ENCODE peak calls at places on chromosomes 12 and 14, in four cellular contexts. H, B, U and X are unnamed samples.

GRCh38 chr12:103677341-103677740 is 90.3 kb downstream of the STAB2 start:
- DNase-seq in H (no peak), B (no peak), U (no peak), X (no peak)

GRCh38 chr12:102468261-102468940 is 12.0 kb downstream of the IGF1 start:
- DNase-seq in H (peak), U (no peak), B (no peak), X (no peak)

GRCh38 chr12:96414637-96415036 is 14.4 kb upstream of the CDK17 start:
- DNase-seq in U (no peak), B (no peak), H (no peak), X (no peak)

GRCh38 chr12:103771466-103771865 is 69.6 kb downstream of the NT5DC3 start:
- DNase-seq in H (peak), B (peak), U (no peak), X (peak)

GRCh38 chr12:109098671-109099070 is 1.3 kb downstream of the UNG start:
- DNase-seq in B (no peak), H (no peak), U (no peak), X (peak)

GRCh38 chr12:124829008-124829707 is 34.5 kb downstream of the SCARB1 start:
- DNase-seq in H (peak), B (no peak), U (no peak), X (peak)

GRCh38 chr12:126506426-126507182 is 1441.4 kb downstream of the AACS start:
- DNase-seq in H (peak), U (no peak), B (no peak), X (peak)

GRCh38 chr14:25090716-25091454 is 40.9 kb upstream of the STXBP6 start:
- DNase-seq in B (no peak), H (peak), U (no peak), X (no peak)

GRCh38 chr14:75554482-75554881 is 23.9 kb upstream of the FLVCR2 start:
- DNase-seq in B (no peak), U (no peak), H (no peak), X (peak)

GRCh38 chr12:71164877-71165197 is 7.0 kb upstream of the TSPAN8 start:
- DNase-seq in H (peak), B (no peak), U (no peak), X (peak)

GRCh38 chr14:34450958-34451357 is 11.1 kb downstream of the SPTSSA start:
- DNase-seq in H (no peak), U (no peak), B (no peak), X (no peak)

GRCh38 chr12:106068296-106068695 is 70.5 kb downstream of the NUAK1 start:
- DNase-seq in U (no peak), H (no peak), B (no peak), X (no peak)

GRCh38 chr14:92846162-92846897 is 52.2 kb downstream of the GOLGA5 start:
- DNase-seq in U (no peak), H (peak), B (no peak), X (peak)

GRCh38 chr14:93654599-93654998 is 133.7 kb downstream of the PRIMA1 start:
- DNase-seq in B (no peak), U (no peak), H (no peak), X (no peak)

GRCh38 chr14:91288876-91289275 is 44.4 kb upstream of the GPR68 start:
- DNase-seq in H (no peak), B (no peak), U (no peak), X (no peak)

GRCh38 chr14:68655021-68655811 is 137.7 kb downstream of the ZFP36L1 start:
- DNase-seq in H (peak), B (no peak), U (no peak), X (no peak)

GRCh38 chr12:104702565-104703139 is 245.9 kb downstream of the CHST11 start:
- DNase-seq in B (no peak), U (peak), H (peak), X (no peak)

GRCh38 chr14:63677891-63678379 is 36.3 kb upstream of the WDR89 start:
- DNase-seq in B (no peak), H (peak), U (no peak), X (no peak)

GRCh38 chr14:66165337-66165736 is 320.8 kb upstream of the CCDC196 start:
- DNase-seq in U (no peak), H (no peak), B (no peak), X (no peak)

GRCh38 chr12:111766608-111767361 is at the start of gene ALDH2:
- DNase-seq in U (peak), B (peak), H (peak), X (no peak)

GRCh38 chr14:68047910-68048309 is 228.3 kb downstream of the RAD51B start:
- DNase-seq in U (no peak), B (no peak), H (peak), X (no peak)

GRCh38 chr12:107736914-107737313 is 24.0 kb downstream of the PRDM4 start:
- DNase-seq in H (no peak), U (no peak), B (no peak), X (no peak)

GRCh38 chr14:73741386-73741875 is 27.2 kb upstream of the PNMA1 start:
- DNase-seq in H (peak), B (no peak), U (peak), X (peak)

GRCh38 chr12:105995986-105996385 is 142.8 kb downstream of the NUAK1 start:
- DNase-seq in U (no peak), B (no peak), H (peak), X (no peak)

GRCh38 chr12:107447336-107447735 is 238.3 kb upstream of the PWP1 start:
- DNase-seq in B (no peak), H (no peak), U (no peak), X (no peak)

GRCh38 chr14:100523536-100524025 is 63.6 kb downstream of the BEGAIN start:
- DNase-seq in H (no peak), B (no peak), U (peak), X (no peak)

GRCh38 chr14:89507926-89508460 is 91.0 kb upstream of the FOXN3 start:
- DNase-seq in U (no peak), B (no peak), H (peak), X (peak)

GRCh38 chr14:55336161-55336560 is 64.9 kb downstream of the FBXO34 start:
- DNase-seq in H (peak), B (no peak), U (no peak), X (peak)

GRCh38 chr14:99425272-99425681 is 55.4 kb downstream of the SETD3 start:
- DNase-seq in U (no peak), H (no peak), B (no peak), X (no peak)

GRCh38 chr12:77681726-77682125 is 149.0 kb upstream of the NAV3 start:
- DNase-seq in H (no peak), B (no peak), U (no peak), X (no peak)

GRCh38 chr12:44574586-44574985 is 301.5 kb downstream of the NELL2 start:
- DNase-seq in H (peak), B (no peak), U (no peak), X (no peak)

GRCh38 chr14:92785601-92786426 is 8.3 kb upstream of the GOLGA5 start:
- DNase-seq in B (no peak), H (peak), U (peak), X (peak)

GRCh38 chr12:132270969-132271754 is 58.2 kb downstream of the GALNT9 start:
- DNase-seq in U (no peak), H (no peak), B (no peak), X (no peak)

GRCh38 chr12:102174761-102175160 is 22.9 kb downstream of the PMCH start:
- DNase-seq in B (no peak), U (no peak), H (no peak), X (no peak)

GRCh38 chr12:14843425-14843887 is at the start of gene ART4:
- DNase-seq in B (no peak), H (no peak), U (peak), X (no peak)

GRCh38 chr12:132466241-132467188 is 23.4 kb upstream of the FBRSL1 start:
- DNase-seq in B (no peak), U (no peak), H (no peak), X (peak)

GRCh38 chr12:30794591-30795409 is 40.0 kb upstream of the CAPRIN2 start:
- DNase-seq in H (peak), B (no peak), U (no peak), X (peak)

GRCh38 chr12:4302881-4303280 is 18.1 kb upstream of the TIGAR start:
- DNase-seq in U (no peak), H (no peak), B (no peak), X (no peak)

GRCh38 chr12:94099191-94099983 is 49.0 kb upstream of the PLXNC1 start:
- DNase-seq in H (peak), B (no peak), U (no peak), X (peak)

DNA sequence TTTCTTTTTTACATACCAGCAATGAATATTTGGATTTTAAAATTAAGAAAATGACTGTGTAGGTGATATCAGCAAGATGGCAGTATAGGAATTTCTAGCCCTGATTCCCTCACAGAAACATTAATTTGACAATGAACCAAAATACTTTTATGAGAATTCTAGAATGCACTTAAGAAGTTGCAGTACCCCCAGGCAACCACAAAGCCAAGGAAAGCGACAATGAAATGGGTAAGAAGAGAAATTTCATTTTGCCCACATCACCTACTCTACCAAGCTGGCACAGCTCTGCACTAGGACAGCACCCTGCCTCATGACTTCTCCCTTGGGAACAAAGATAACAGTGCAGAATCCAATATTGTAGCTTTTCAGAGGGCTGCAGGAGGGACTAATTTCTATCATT is 6.6 kb downstream of the OR9K2 start:
- DNase-seq in U (no peak), B (no peak), H (no peak), X (peak)
- TF ChIP-seq CTCF in U (no peak), B (peak), H (no peak), X (no peak)

DNA sequence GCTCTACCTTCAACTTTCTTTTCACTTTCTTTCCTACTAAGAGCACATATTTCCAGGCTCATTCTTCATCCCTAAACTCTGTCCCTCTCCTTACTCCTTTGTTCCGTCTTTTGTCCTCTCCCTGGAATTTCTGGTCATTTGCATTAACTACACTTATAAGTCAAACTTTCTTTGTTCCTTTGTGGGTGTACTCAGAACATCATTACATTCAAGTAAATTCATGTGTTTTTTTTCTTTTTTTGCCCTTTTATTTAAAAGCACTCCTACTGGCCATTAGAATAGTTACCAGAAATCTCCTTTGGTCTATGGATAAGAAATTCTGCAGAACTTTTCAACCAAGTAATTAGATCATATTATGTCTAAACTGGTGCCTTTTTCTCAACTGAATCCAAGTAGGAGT is 802.6 kb downstream of the DIO2 start:
- DNase-seq in B (no peak), H (no peak), U (no peak), X (no peak)
- TF ChIP-seq CTCF in B (no peak), H (no peak), U (no peak), X (no peak)

GRCh38 chr12:56947633-56948535 is 9.5 kb downstream of the RDH16 start:
- DNase-seq in U (no peak), H (no peak), B (no peak), X (peak)
- TF ChIP-seq CTCF in U (peak), H (no peak), B (no peak), X (no peak)

GRCh38 chr12:47904647-47905312 is at the start of gene VDR:
- DNase-seq in H (peak), U (peak), B (peak), X (peak)
- TF ChIP-seq CTCF in H (peak), U (peak), B (no peak), X (no peak)

GRCh38 chr12:130102266-130102665 is 60.0 kb upstream of the FZD10 start:
- DNase-seq in H (no peak), U (no peak), B (no peak), X (no peak)
- TF ChIP-seq CTCF in H (no peak), U (no peak), B (no peak), X (no peak)

DNA sequence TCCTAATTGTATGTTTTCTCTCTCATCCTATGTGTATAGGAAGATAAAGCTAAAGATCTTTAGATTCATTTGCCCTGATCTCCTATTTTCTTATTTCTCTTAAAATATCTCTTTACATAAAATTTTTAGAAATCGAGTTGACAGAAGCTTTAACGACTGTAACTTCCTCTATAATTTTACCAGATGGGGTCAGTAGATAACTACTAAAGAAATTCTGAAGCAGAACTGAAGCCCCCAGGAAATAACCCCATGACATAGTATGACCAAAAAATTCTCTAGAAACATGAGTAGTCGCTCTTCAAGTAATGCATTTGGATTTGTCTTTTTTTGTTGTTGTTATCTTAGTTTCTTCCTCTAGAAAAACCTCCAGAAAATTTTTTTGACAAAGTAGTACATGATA is 288.0 kb downstream of the ERC1 start:
- DNase-seq in B (no peak), H (peak), U (no peak), X (no peak)
- TF ChIP-seq CTCF in B (peak), H (peak), U (peak), X (no peak)

DNA sequence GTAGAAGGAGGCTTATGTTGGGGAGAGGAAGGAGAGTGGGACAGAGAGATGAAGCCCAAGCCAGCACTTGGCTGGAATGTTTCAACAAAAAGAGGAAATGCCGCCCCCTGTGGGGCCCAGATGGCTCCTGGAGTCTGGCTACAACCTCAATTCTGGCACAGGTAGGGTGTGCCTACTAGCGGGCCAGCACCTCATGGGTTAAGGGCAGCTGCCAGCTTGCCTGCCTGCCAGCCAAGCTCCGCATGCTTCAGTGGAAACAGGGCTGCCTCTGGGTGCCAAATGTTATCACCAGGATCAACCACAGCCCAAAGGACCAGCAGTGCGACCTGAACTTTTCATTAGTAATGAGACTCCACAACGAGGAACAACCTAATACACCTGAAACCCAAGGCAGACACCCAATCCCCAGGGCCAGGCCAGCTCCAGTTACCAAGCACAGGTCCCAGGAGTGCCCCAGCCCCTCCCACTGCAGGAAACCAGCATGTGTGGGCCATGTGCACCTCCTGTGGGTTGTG is 11.3 kb downstream of the RAB15 start:
- DNase-seq in U (no peak), H (no peak), B (no peak), X (no peak)
- TF ChIP-seq CTCF in U (no peak), H (peak), B (peak), X (no peak)

GRCh38 chr14:78164226-78164853 is 5.8 kb upstream of the NRXN3 start:
- DNase-seq in B (peak), U (no peak), H (no peak), X (peak)
- TF ChIP-seq CTCF in B (peak), U (peak), H (peak), X (peak)